ENCODE peak calls at places on chromosomes 4 and X, in nine cellular contexts. One of them, this sample, is unnamed.

GRCh38 chrX:9188117-9188516 is 154.2 kb upstream of the FAM9B start:
- DNase-seq in Calu3: no peak
- DNase-seq in mucosa of descending colon: no peak
- DNase-seq in testis: no peak
- DNase-seq in fibroblast of mammary gland: no peak
- DNase-seq in left lung: no peak
- DNase-seq in H1: no peak
- DNase-seq in type B pancreatic cell: no peak
- DNase-seq in tibial artery: no peak
- DNase-seq in this sample: no peak

GRCh38 chr4:163148466-163149336 is 18.0 kb downstream of the NAF1 start:
- DNase-seq in Calu3: no peak
- DNase-seq in mucosa of descending colon: no peak
- DNase-seq in testis: no peak
- DNase-seq in fibroblast of mammary gland: no peak
- DNase-seq in left lung: no peak
- DNase-seq in H1: no peak
- DNase-seq in type B pancreatic cell: no peak
- DNase-seq in tibial artery: no peak
- DNase-seq in this sample: no peak

GRCh38 chr4:117560329-117560728 is 474.0 kb upstream of the NDST3 start:
- DNase-seq in Calu3: no peak
- DNase-seq in mucosa of descending colon: no peak
- DNase-seq in testis: no peak
- DNase-seq in fibroblast of mammary gland: peak; percentile 2
- DNase-seq in left lung: no peak
- DNase-seq in H1: no peak
- DNase-seq in type B pancreatic cell: no peak
- DNase-seq in tibial artery: no peak
- DNase-seq in this sample: no peak

GRCh38 chr4:156255608-156256007 is 301.9 kb upstream of the CTSO start:
- DNase-seq in Calu3: no peak
- DNase-seq in mucosa of descending colon: no peak
- DNase-seq in testis: no peak
- DNase-seq in fibroblast of mammary gland: no peak
- DNase-seq in left lung: no peak
- DNase-seq in H1: no peak
- DNase-seq in type B pancreatic cell: no peak
- DNase-seq in tibial artery: no peak
- DNase-seq in this sample: no peak

GRCh38 chr4:156223985-156224384 is 270.3 kb upstream of the CTSO start:
- DNase-seq in Calu3: no peak
- DNase-seq in mucosa of descending colon: no peak
- DNase-seq in testis: no peak
- DNase-seq in fibroblast of mammary gland: no peak
- DNase-seq in left lung: no peak
- DNase-seq in H1: no peak
- DNase-seq in type B pancreatic cell: no peak
- DNase-seq in tibial artery: no peak
- DNase-seq in this sample: no peak

GRCh38 chr4:2808001-2808400 is 15.1 kb downstream of the SH3BP2 start:
- DNase-seq in Calu3: no peak
- DNase-seq in mucosa of descending colon: peak; percentile 27
- DNase-seq in testis: no peak
- DNase-seq in fibroblast of mammary gland: no peak
- DNase-seq in left lung: peak; percentile 22
- DNase-seq in H1: no peak
- DNase-seq in type B pancreatic cell: no peak
- DNase-seq in tibial artery: no peak
- DNase-seq in this sample: no peak

GRCh38 chr4:98113005-98113404 is 30.3 kb downstream of the STPG2 start:
- DNase-seq in Calu3: no peak
- DNase-seq in mucosa of descending colon: no peak
- DNase-seq in testis: no peak
- DNase-seq in fibroblast of mammary gland: peak; percentile 30
- DNase-seq in left lung: no peak
- DNase-seq in H1: no peak
- DNase-seq in type B pancreatic cell: no peak
- DNase-seq in tibial artery: no peak
- DNase-seq in this sample: no peak

GRCh38 chr4:72997409-72997808 is 72.1 kb downstream of the COX18 start:
- DNase-seq in Calu3: peak; percentile 3
- DNase-seq in mucosa of descending colon: no peak
- DNase-seq in testis: no peak
- DNase-seq in fibroblast of mammary gland: peak; percentile 28
- DNase-seq in left lung: peak; percentile 50
- DNase-seq in H1: no peak
- DNase-seq in type B pancreatic cell: no peak
- DNase-seq in tibial artery: no peak
- DNase-seq in this sample: no peak

GRCh38 chr4:88690355-88690754 is 7.3 kb downstream of the NAP1L5 start:
- DNase-seq in Calu3: no peak
- DNase-seq in mucosa of descending colon: no peak
- DNase-seq in testis: no peak
- DNase-seq in fibroblast of mammary gland: peak; percentile 82
- DNase-seq in left lung: no peak
- DNase-seq in H1: no peak
- DNase-seq in type B pancreatic cell: no peak
- DNase-seq in tibial artery: no peak
- DNase-seq in this sample: no peak

GRCh38 chrX:87663421-87663820 is 145.8 kb downstream of the KLHL4 start:
- DNase-seq in Calu3: no peak
- DNase-seq in mucosa of descending colon: no peak
- DNase-seq in testis: no peak
- DNase-seq in fibroblast of mammary gland: no peak
- DNase-seq in left lung: no peak
- DNase-seq in H1: no peak
- DNase-seq in type B pancreatic cell: no peak
- DNase-seq in tibial artery: no peak
- DNase-seq in this sample: no peak

GRCh38 chr4:164779811-164780216 is 25.9 kb downstream of the SMIM31 start:
- DNase-seq in Calu3: peak; percentile 25
- DNase-seq in mucosa of descending colon: no peak
- DNase-seq in testis: peak; percentile 45
- DNase-seq in fibroblast of mammary gland: peak; percentile 62
- DNase-seq in left lung: no peak
- DNase-seq in H1: peak; percentile 64
- DNase-seq in type B pancreatic cell: no peak
- DNase-seq in tibial artery: no peak
- DNase-seq in this sample: no peak

GRCh38 chr4:111641813-111642579 is 503.3 kb upstream of the FAM241A start:
- DNase-seq in Calu3: peak; percentile 75
- DNase-seq in mucosa of descending colon: no peak
- DNase-seq in testis: peak; percentile 74
- DNase-seq in fibroblast of mammary gland: peak; percentile 95
- DNase-seq in left lung: no peak
- DNase-seq in H1: peak; percentile 51
- DNase-seq in type B pancreatic cell: peak; percentile 68
- DNase-seq in tibial artery: peak; percentile 61
- DNase-seq in this sample: no peak

GRCh38 chr4:138500869-138501268 is 258.7 kb upstream of the SLC7A11 start:
- DNase-seq in Calu3: no peak
- DNase-seq in mucosa of descending colon: no peak
- DNase-seq in testis: no peak
- DNase-seq in fibroblast of mammary gland: no peak
- DNase-seq in left lung: no peak
- DNase-seq in H1: no peak
- DNase-seq in type B pancreatic cell: no peak
- DNase-seq in tibial artery: no peak
- DNase-seq in this sample: no peak

GRCh38 chr4:86965019-86965976 is 30.5 kb downstream of the AFF1 start:
- DNase-seq in Calu3: no peak
- DNase-seq in mucosa of descending colon: no peak
- DNase-seq in testis: no peak
- DNase-seq in fibroblast of mammary gland: no peak
- DNase-seq in left lung: no peak
- DNase-seq in H1: no peak
- DNase-seq in type B pancreatic cell: no peak
- DNase-seq in tibial artery: no peak
- DNase-seq in this sample: no peak

GRCh38 chrX:13440166-13440565 is 120.3 kb upstream of the ATXN3L start:
- DNase-seq in Calu3: no peak
- DNase-seq in mucosa of descending colon: no peak
- DNase-seq in testis: no peak
- DNase-seq in fibroblast of mammary gland: peak; percentile 46
- DNase-seq in left lung: no peak
- DNase-seq in H1: no peak
- DNase-seq in type B pancreatic cell: no peak
- DNase-seq in tibial artery: no peak
- DNase-seq in this sample: no peak

GRCh38 chr4:142567620-142568451 is 278.3 kb downstream of the INPP4B start:
- DNase-seq in Calu3: peak; percentile 48
- DNase-seq in mucosa of descending colon: no peak
- DNase-seq in testis: no peak
- DNase-seq in fibroblast of mammary gland: peak; percentile 20
- DNase-seq in left lung: no peak
- DNase-seq in H1: no peak
- DNase-seq in type B pancreatic cell: no peak
- DNase-seq in tibial artery: no peak
- DNase-seq in this sample: no peak

GRCh38 chr4:87811977-87812376 is 12.6 kb downstream of the IBSP start:
- DNase-seq in Calu3: no peak
- DNase-seq in mucosa of descending colon: no peak
- DNase-seq in testis: no peak
- DNase-seq in fibroblast of mammary gland: no peak
- DNase-seq in left lung: no peak
- DNase-seq in H1: no peak
- DNase-seq in type B pancreatic cell: no peak
- DNase-seq in tibial artery: no peak
- DNase-seq in this sample: no peak

GRCh38 chr4:100069207-100069606 is 119.1 kb upstream of the H2AZ1 start:
- DNase-seq in Calu3: no peak
- DNase-seq in mucosa of descending colon: no peak
- DNase-seq in testis: no peak
- DNase-seq in fibroblast of mammary gland: no peak
- DNase-seq in left lung: no peak
- DNase-seq in H1: no peak
- DNase-seq in type B pancreatic cell: no peak
- DNase-seq in tibial artery: no peak
- DNase-seq in this sample: no peak
- TF ChIP-seq CTCF in Calu3: no peak
- TF ChIP-seq CTCF in mucosa of descending colon: no peak
- TF ChIP-seq CTCF in testis: no peak
- TF ChIP-seq CTCF in fibroblast of mammary gland: no peak
- TF ChIP-seq CTCF in left lung: no peak
- TF ChIP-seq CTCF in H1: no peak
- TF ChIP-seq CTCF in type B pancreatic cell: no peak
- TF ChIP-seq CTCF in tibial artery: no peak
- TF ChIP-seq CTCF in this sample: no peak

DNA sequence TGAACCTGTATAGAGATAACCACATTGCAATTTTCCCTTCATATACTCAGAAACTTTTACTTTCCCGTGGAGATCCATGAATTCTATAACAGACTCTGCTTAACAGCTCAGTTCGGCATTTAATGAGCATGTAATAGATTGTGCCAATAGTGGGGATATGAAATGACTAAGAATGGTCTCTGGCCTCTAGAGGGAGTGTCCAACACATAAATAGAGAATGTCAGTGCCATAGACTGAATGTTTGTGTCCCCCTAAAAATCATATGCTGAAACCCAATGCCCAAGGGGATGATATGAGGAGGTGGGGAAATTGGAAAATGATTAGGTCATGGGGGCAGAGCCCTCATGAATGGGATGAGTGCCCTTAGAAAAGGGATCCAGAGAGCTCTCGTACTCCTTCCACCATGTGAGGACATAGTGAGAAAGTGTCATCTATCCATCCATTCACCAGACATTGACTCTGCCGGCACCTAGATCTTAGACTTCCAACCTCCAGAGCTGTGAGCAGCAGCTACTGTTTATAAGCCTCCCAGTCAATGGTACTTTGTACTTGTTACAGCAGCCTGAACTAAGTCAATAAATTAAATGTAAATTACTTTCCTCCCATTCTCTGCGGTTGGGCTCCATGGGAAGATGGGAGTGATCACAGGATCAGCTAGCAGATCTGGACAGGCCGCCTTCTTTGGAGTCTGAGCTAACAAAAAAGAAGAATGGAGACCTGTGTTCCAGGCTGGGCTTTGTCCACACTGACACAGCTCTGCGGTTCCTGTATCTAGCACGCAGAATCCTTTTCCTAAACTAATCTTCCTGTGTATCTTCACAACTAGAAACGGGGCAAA is 28.1 kb upstream of the HPSE start:
- DNase-seq in Calu3: no peak
- DNase-seq in mucosa of descending colon: no peak
- DNase-seq in testis: no peak
- DNase-seq in fibroblast of mammary gland: peak; percentile 62
- DNase-seq in left lung: no peak
- DNase-seq in H1: no peak
- DNase-seq in type B pancreatic cell: no peak
- DNase-seq in tibial artery: no peak
- DNase-seq in this sample: no peak
- TF ChIP-seq CTCF in Calu3: no peak
- TF ChIP-seq CTCF in mucosa of descending colon: no peak
- TF ChIP-seq CTCF in testis: peak; percentile 17
- TF ChIP-seq CTCF in fibroblast of mammary gland: peak; percentile 54
- TF ChIP-seq CTCF in left lung: no peak
- TF ChIP-seq CTCF in H1: no peak
- TF ChIP-seq CTCF in type B pancreatic cell: peak; percentile 46
- TF ChIP-seq CTCF in tibial artery: peak; percentile 19
- TF ChIP-seq CTCF in this sample: peak; percentile 67

GRCh38 chrX:120244735-120245498 is 5.7 kb upstream of the ZBTB33 start:
- DNase-seq in Calu3: peak; percentile 74
- DNase-seq in mucosa of descending colon: peak; percentile 76
- DNase-seq in testis: peak; percentile 76
- DNase-seq in fibroblast of mammary gland: peak; percentile 87
- DNase-seq in left lung: peak; percentile 75
- DNase-seq in H1: peak; percentile 63
- DNase-seq in type B pancreatic cell: peak; percentile 69
- DNase-seq in tibial artery: peak; percentile 81
- DNase-seq in this sample: peak; percentile 60
- TF ChIP-seq CTCF in Calu3: no peak
- TF ChIP-seq CTCF in mucosa of descending colon: no peak
- TF ChIP-seq CTCF in testis: no peak
- TF ChIP-seq CTCF in fibroblast of mammary gland: no peak
- TF ChIP-seq CTCF in left lung: no peak
- TF ChIP-seq CTCF in H1: no peak
- TF ChIP-seq CTCF in type B pancreatic cell: peak; percentile 15
- TF ChIP-seq CTCF in tibial artery: no peak
- TF ChIP-seq CTCF in this sample: no peak

GRCh38 chr4:37812713-37813112 is 13.8 kb upstream of the PGM2 start:
- DNase-seq in Calu3: no peak
- DNase-seq in mucosa of descending colon: no peak
- DNase-seq in testis: no peak
- DNase-seq in fibroblast of mammary gland: peak; percentile 60
- DNase-seq in left lung: no peak
- DNase-seq in H1: no peak
- DNase-seq in type B pancreatic cell: no peak
- DNase-seq in tibial artery: no peak
- DNase-seq in this sample: no peak

GRCh38 chr4:37816006-37816405 is 10.5 kb upstream of the PGM2 start:
- DNase-seq in Calu3: no peak
- DNase-seq in mucosa of descending colon: no peak
- DNase-seq in testis: no peak
- DNase-seq in fibroblast of mammary gland: no peak
- DNase-seq in left lung: no peak
- DNase-seq in H1: no peak
- DNase-seq in type B pancreatic cell: no peak
- DNase-seq in tibial artery: no peak
- DNase-seq in this sample: no peak

GRCh38 chr4:37816719-37817118 is 9.8 kb upstream of the PGM2 start:
- DNase-seq in Calu3: no peak
- DNase-seq in mucosa of descending colon: no peak
- DNase-seq in testis: no peak
- DNase-seq in fibroblast of mammary gland: no peak
- DNase-seq in left lung: no peak
- DNase-seq in H1: no peak
- DNase-seq in type B pancreatic cell: no peak
- DNase-seq in tibial artery: no peak
- DNase-seq in this sample: no peak

GRCh38 chr4:37815591-37815990 is 10.9 kb upstream of the PGM2 start:
- DNase-seq in Calu3: no peak
- DNase-seq in mucosa of descending colon: no peak
- DNase-seq in testis: no peak
- DNase-seq in fibroblast of mammary gland: no peak
- DNase-seq in left lung: no peak
- DNase-seq in H1: no peak
- DNase-seq in type B pancreatic cell: no peak
- DNase-seq in tibial artery: no peak
- DNase-seq in this sample: no peak
- TF ChIP-seq CTCF in Calu3: no peak
- TF ChIP-seq CTCF in mucosa of descending colon: no peak
- TF ChIP-seq CTCF in testis: no peak
- TF ChIP-seq CTCF in fibroblast of mammary gland: no peak
- TF ChIP-seq CTCF in left lung: no peak
- TF ChIP-seq CTCF in H1: no peak
- TF ChIP-seq CTCF in type B pancreatic cell: no peak
- TF ChIP-seq CTCF in tibial artery: no peak
- TF ChIP-seq CTCF in this sample: no peak

This sample was measured in CD14-positive monocyte.